ENCODE peak calls at places on chromosomes 16 and 17, in five cellular contexts. B, X, Y, F and L are unnamed samples.

GRCh38 chr17:82018152-82019041 is 4.3 kb downstream of the CENPX start:
- DNase-seq in B (no peak), X (no peak), Y (no peak), F (no peak), L (no peak)

GRCh38 chr17:64200080-64201042 is 62.7 kb downstream of the TEX2 start:
- DNase-seq in B (no peak), X (peak), Y (no peak), F (no peak), L (no peak)

GRCh38 chr17:19386276-19386863 is 620 bp downstream of the MFAP4 start:
- DNase-seq in B (no peak), X (peak), Y (no peak), F (peak), L (no peak)

GRCh38 chr17:63706346-63707102 is 6.6 kb upstream of the LIMD2 start:
- DNase-seq in B (no peak), X (no peak), Y (no peak), F (no peak), L (no peak)

GRCh38 chr17:56675876-56676660 is 82.6 kb downstream of the NOG start:
- DNase-seq in B (no peak), X (no peak), Y (no peak), F (no peak), L (no peak)

GRCh38 chr17:45923511-45924268 is 29.3 kb downstream of the MAPT start:
- DNase-seq in B (no peak), X (peak), Y (no peak), F (peak), L (no peak)

GRCh38 chr16:55668337-55669281 is 12.8 kb downstream of the SLC6A2 start:
- DNase-seq in B (peak), X (peak), Y (no peak), F (no peak), L (no peak)

GRCh38 chr17:81371910-81372760 is 23.1 kb upstream of the BAHCC1 start:
- DNase-seq in B (no peak), X (peak), Y (no peak), F (peak), L (peak)

GRCh38 chr17:31427684-31428083 is 36.2 kb downstream of the RAB11FIP4 start:
- DNase-seq in B (no peak), X (no peak), Y (no peak), F (no peak), L (no peak)

GRCh38 chr17:29590979-29591736 is 1.7 kb upstream of the GIT1 start:
- DNase-seq in B (no peak), X (peak), Y (no peak), F (peak), L (peak)

GRCh38 chr17:27340990-27341595 is 47.2 kb downstream of the WSB1 start:
- DNase-seq in B (no peak), X (no peak), Y (no peak), F (no peak), L (no peak)

GRCh38 chr16:71540-72341 is 690 bp downstream of the RHBDF1 start:
- DNase-seq in B (no peak), X (peak), Y (no peak), F (peak), L (peak)

GRCh38 chr16:52562770-52563169 is 15.8 kb upstream of the TOX3 start:
- DNase-seq in B (no peak), X (no peak), Y (no peak), F (no peak), L (no peak)

GRCh38 chr17:33299115-33299514 is 6.0 kb upstream of the ASIC2 start:
- DNase-seq in B (no peak), X (no peak), Y (no peak), F (no peak), L (no peak)

GRCh38 chr17:63358111-63358839 is 87.8 kb downstream of the CYB561 start:
- DNase-seq in B (no peak), X (peak), Y (peak), F (peak), L (no peak)

GRCh38 chr16:79752421-79752820 is 151.9 kb upstream of the MAF start:
- DNase-seq in B (no peak), X (no peak), Y (no peak), F (no peak), L (no peak)

GRCh38 chr16:86227801-86228200 is 282.5 kb upstream of the FOXF1 start:
- DNase-seq in B (peak), X (peak), Y (no peak), F (no peak), L (no peak)

GRCh38 chr16:3720418-3720817 is 3.1 kb upstream of the TRAP1 start:
- DNase-seq in B (no peak), X (no peak), Y (no peak), F (no peak), L (no peak)